ENCODE peak calls at places on chromosome 17, in four cellular contexts. One of them, this sample, is unnamed.

GRCh38 chr17:35943537-35943936 is at the start of gene LYZL6:
- DNase-seq in HepG2: no peak
- DNase-seq in K562: no peak
- DNase-seq in HEK293T: no peak
- DNase-seq in this sample: no peak

GRCh38 chr17:11121680-11122079 is 119.3 kb upstream of the SHISA6 start:
- DNase-seq in K562: no peak
- DNase-seq in HEK293T: no peak
- DNase-seq in HepG2: no peak
- DNase-seq in this sample: no peak

GRCh38 chr17:34782271-34782670 is 179.0 kb downstream of the CCT6B start:
- DNase-seq in HepG2: no peak
- DNase-seq in K562: no peak
- DNase-seq in HEK293T: no peak
- DNase-seq in this sample: no peak

GRCh38 chr17:14525551-14526455 is 224.9 kb downstream of the HS3ST3B1 start:
- DNase-seq in HEK293T: no peak
- DNase-seq in HepG2: no peak
- DNase-seq in K562: no peak
- DNase-seq in this sample: peak

GRCh38 chr17:44350733-44351226 is 5.7 kb downstream of the GRN start:
- DNase-seq in HepG2: peak
- DNase-seq in HEK293T: peak
- DNase-seq in K562: peak
- DNase-seq in this sample: peak

GRCh38 chr17:63173903-63174302 is 207.9 kb downstream of the TANC2 start:
- DNase-seq in HepG2: no peak
- DNase-seq in K562: no peak
- DNase-seq in HEK293T: no peak
- DNase-seq in this sample: no peak

GRCh38 chr17:13600475-13601316 is 1.0 kb downstream of the HS3ST3A1 start:
- DNase-seq in HepG2: no peak
- DNase-seq in HEK293T: no peak
- DNase-seq in K562: peak
- DNase-seq in this sample: peak

GRCh38 chr17:76491271-76492184 is 9.7 kb downstream of the RHBDF2 start:
- DNase-seq in HepG2: no peak
- DNase-seq in K562: peak
- DNase-seq in HEK293T: no peak
- DNase-seq in this sample: no peak

GRCh38 chr17:42521036-42521435 is 15.0 kb upstream of the NAGLU start:
- DNase-seq in K562: no peak
- DNase-seq in HEK293T: no peak
- DNase-seq in HepG2: no peak
- DNase-seq in this sample: no peak

GRCh38 chr17:72691601-72692000 is 400.9 kb downstream of the SLC39A11 start:
- DNase-seq in K562: no peak
- DNase-seq in HEK293T: no peak
- DNase-seq in HepG2: no peak
- DNase-seq in this sample: no peak

GRCh38 chr17:59753522-59754467 is 46.3 kb downstream of the VMP1 start:
- DNase-seq in K562: peak
- DNase-seq in HEK293T: peak
- DNase-seq in HepG2: peak
- DNase-seq in this sample: no peak

GRCh38 chr17:82414548-82415281 is 3.4 kb upstream of the HEXD start:
- DNase-seq in HEK293T: peak
- DNase-seq in K562: peak
- DNase-seq in HepG2: peak
- DNase-seq in this sample: peak

GRCh38 chr17:55710410-55710809 is 12.3 kb downstream of the TMEM100 start:
- DNase-seq in HepG2: no peak
- DNase-seq in HEK293T: no peak
- DNase-seq in K562: no peak
- DNase-seq in this sample: no peak

GRCh38 chr17:72385482-72385881 is 264.7 kb downstream of the SOX9 start:
- DNase-seq in HEK293T: no peak
- DNase-seq in HepG2: no peak
- DNase-seq in K562: no peak
- DNase-seq in this sample: no peak

GRCh38 chr17:8709006-8709405 is 35.6 kb downstream of the CCDC42 start:
- DNase-seq in K562: no peak
- DNase-seq in HEK293T: no peak
- DNase-seq in HepG2: no peak
- DNase-seq in this sample: no peak

GRCh38 chr17:33330877-33331276 is 37.8 kb upstream of the ASIC2 start:
- DNase-seq in HEK293T: no peak
- DNase-seq in K562: no peak
- DNase-seq in HepG2: no peak
- DNase-seq in this sample: no peak

GRCh38 chr17:43803758-43804157 is 23.5 kb downstream of the CFAP97D1 start:
- DNase-seq in HepG2: peak
- DNase-seq in HEK293T: no peak
- DNase-seq in K562: no peak
- DNase-seq in this sample: peak

GRCh38 chr17:39979865-39980401 is 674 bp upstream of the PSMD3 start:
- DNase-seq in K562: peak
- DNase-seq in HepG2: peak
- DNase-seq in HEK293T: no peak
- DNase-seq in this sample: peak
- TF ChIP-seq ELF4 in K562: no peak
- TF ChIP-seq ELF4 in HepG2: no peak
- TF ChIP-seq ELF4 in HEK293T: no peak
- TF ChIP-seq ELF4 in this sample: no peak

DNA sequence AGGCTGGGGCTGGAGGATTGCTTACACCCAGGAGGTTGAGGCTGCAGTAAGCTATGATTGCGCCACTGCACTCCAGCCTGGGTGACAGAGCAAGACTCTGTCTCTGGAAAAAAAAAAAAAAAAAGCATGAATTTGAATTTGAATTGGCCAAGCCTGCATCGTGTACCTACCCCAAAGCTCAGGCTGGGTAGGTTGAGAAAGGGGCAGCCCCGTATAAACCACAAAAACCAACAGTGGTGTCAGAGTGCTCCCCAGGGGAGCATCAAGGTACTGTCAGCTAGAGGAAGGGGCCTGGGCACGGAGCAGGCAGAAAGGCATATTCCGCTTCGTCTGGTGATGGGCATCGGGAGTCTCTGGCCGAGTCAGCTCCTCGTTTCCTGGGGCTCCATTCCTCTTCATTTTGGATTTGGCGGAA is 40.9 kb downstream of the RAP1GAP2 start:
- DNase-seq in K562: no peak
- DNase-seq in HepG2: no peak
- DNase-seq in HEK293T: no peak
- DNase-seq in this sample: no peak
- TF ChIP-seq ELF4 in K562: no peak
- TF ChIP-seq ELF4 in HepG2: no peak
- TF ChIP-seq ELF4 in HEK293T: no peak
- TF ChIP-seq ELF4 in this sample: no peak

GRCh38 chr17:26963163-26963503 is 330.8 kb upstream of the WSB1 start:
- DNase-seq in K562: no peak
- DNase-seq in HepG2: no peak
- DNase-seq in HEK293T: no peak
- DNase-seq in this sample: no peak
- TF ChIP-seq ELF4 in K562: no peak
- TF ChIP-seq ELF4 in HepG2: no peak
- TF ChIP-seq ELF4 in HEK293T: no peak
- TF ChIP-seq ELF4 in this sample: no peak

GRCh38 chr17:2266045-2266864 is 37.3 kb downstream of the SMG6 start:
- DNase-seq in HepG2: no peak
- DNase-seq in K562: no peak
- DNase-seq in HEK293T: no peak
- DNase-seq in this sample: no peak
- TF ChIP-seq ELF4 in HepG2: no peak
- TF ChIP-seq ELF4 in K562: no peak
- TF ChIP-seq ELF4 in HEK293T: no peak
- TF ChIP-seq ELF4 in this sample: no peak

GRCh38 chr17:77679589-77679988 is 278.9 kb upstream of the TNRC6C start:
- DNase-seq in HEK293T: no peak
- DNase-seq in K562: no peak
- DNase-seq in HepG2: no peak
- DNase-seq in this sample: no peak

GRCh38 chr17:77684803-77685580 is 273.5 kb upstream of the TNRC6C start:
- DNase-seq in K562: no peak
- DNase-seq in HEK293T: no peak
- DNase-seq in HepG2: no peak
- DNase-seq in this sample: no peak

GRCh38 chr17:77685881-77686486 is 272.5 kb upstream of the TNRC6C start:
- DNase-seq in K562: no peak
- DNase-seq in HEK293T: no peak
- DNase-seq in HepG2: no peak
- DNase-seq in this sample: no peak

GRCh38 chr17:77677637-77678036 is 280.9 kb upstream of the TNRC6C start:
- DNase-seq in HEK293T: no peak
- DNase-seq in K562: no peak
- DNase-seq in HepG2: no peak
- DNase-seq in this sample: no peak

DNA sequence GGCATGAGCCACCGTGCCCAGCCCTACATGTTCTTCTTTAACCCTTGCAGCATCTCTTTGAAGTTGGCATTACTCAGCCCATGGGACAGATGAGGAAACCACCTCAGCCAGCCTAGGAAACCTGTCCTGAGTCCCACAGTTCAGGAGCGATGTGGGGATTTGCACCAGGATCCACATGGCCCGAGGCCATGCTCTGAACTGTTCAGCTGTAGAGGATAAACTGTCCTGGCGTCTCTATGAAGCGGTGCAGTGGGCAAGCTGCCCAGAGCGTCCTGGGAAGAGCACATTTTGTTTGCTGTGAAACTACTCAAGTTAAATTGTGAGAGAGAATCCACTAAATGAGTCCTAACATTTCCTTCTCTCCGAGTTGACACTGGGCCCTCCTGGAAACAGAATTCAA is 276.7 kb upstream of the TNRC6C start:
- DNase-seq in HepG2: no peak
- DNase-seq in HEK293T: no peak
- DNase-seq in K562: no peak
- DNase-seq in this sample: no peak
- TF ChIP-seq ELF4 in HepG2: no peak
- TF ChIP-seq ELF4 in HEK293T: no peak
- TF ChIP-seq ELF4 in K562: no peak
- TF ChIP-seq ELF4 in this sample: no peak

GRCh38 chr17:65418622-65419021 is 142.8 kb downstream of the AXIN2 start:
- DNase-seq in HEK293T: no peak
- DNase-seq in HepG2: no peak
- DNase-seq in K562: no peak
- DNase-seq in this sample: no peak

GRCh38 chr17:65409381-65409780 is 152.1 kb downstream of the AXIN2 start:
- DNase-seq in K562: no peak
- DNase-seq in HEK293T: no peak
- DNase-seq in HepG2: no peak
- DNase-seq in this sample: no peak

GRCh38 chr17:65417406-65418221 is 143.8 kb downstream of the AXIN2 start:
- DNase-seq in HEK293T: no peak
- DNase-seq in HepG2: no peak
- DNase-seq in K562: no peak
- DNase-seq in this sample: no peak

GRCh38 chr17:65415991-65416390 is 145.5 kb downstream of the AXIN2 start:
- DNase-seq in HEK293T: no peak
- DNase-seq in HepG2: no peak
- DNase-seq in K562: no peak
- DNase-seq in this sample: no peak

GRCh38 chr17:65413390-65413789 is 148.1 kb downstream of the AXIN2 start:
- DNase-seq in HepG2: no peak
- DNase-seq in HEK293T: no peak
- DNase-seq in K562: no peak
- DNase-seq in this sample: no peak
- TF ChIP-seq ELF4 in HepG2: no peak
- TF ChIP-seq ELF4 in HEK293T: no peak
- TF ChIP-seq ELF4 in K562: no peak
- TF ChIP-seq ELF4 in this sample: no peak

DNA sequence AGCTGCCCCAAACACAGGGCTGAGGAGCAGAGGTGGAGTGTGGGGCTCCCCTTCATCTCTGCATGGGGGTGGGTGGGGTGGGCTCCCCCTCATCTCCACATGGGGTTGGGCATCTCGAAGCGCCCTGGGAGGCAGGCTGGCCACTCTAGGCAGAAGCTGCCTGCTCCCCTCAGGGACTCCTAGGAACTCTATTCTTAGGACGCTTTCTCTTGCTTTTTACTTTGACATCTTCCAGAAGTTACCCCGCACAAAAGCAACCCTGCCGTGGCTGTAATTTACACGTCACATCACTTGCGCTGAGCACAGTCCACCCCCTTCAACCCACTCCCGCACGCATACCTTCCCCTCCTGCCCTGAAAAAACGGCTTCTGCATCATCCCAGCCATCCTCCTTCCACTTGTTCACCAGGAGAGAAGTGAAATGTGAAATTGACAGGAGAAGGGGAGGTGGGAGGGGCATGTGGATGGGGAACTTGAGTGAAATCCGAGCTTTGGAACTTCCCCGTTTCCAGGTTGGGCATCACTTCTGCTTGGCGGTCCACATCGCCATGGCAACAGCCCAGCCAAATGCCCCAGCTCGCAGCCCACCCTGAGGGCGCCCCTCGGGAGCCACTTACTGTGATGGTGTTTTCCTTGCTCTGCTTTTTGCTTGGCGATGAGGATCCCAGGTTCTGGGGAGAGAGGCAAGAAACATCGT is 53.7 kb upstream of the RCVRN start:
- DNase-seq in K562: no peak
- DNase-seq in HepG2: no peak
- DNase-seq in HEK293T: no peak
- DNase-seq in this sample: peak
- TF ChIP-seq ELF4 in K562: no peak
- TF ChIP-seq ELF4 in HepG2: no peak
- TF ChIP-seq ELF4 in HEK293T: no peak
- TF ChIP-seq ELF4 in this sample: no peak

DNA sequence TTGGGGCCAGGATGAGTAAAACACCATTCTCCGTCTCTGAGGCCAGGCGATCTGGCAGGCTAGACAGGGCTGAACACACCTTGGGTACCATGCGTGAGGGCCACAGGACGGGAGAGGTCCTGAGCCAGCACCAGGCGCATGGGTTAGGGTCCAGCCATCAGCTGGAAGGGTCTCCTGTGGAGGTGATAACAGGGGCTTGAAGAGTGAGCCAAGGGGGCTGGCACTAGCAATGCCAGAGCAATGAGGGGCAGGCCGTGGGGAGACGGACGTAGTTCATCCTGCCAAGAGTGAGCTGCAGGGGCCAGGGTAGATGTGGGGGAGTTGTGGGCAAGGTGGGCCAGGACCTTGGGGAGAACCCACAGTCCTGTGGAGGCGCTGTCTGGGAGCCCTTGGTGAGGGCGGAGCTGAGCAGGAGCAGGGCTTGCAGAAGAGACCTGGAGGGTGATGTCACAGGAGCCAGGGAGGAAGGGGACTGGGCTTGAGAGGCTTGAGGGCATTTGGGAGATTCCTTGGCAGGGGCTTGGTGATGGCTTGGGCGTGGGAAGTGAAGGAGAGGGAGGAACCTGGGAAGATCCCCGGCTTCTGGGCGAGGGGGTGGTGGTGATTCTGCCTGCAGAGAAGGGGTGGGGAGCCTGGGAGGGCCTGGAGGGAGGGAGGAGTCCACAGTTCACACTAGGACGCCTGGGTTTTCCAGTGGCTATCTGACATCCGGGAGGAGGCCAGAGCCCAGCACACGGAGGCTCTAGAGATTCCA is 6.3 kb upstream of the NPTX1 start:
- DNase-seq in HEK293T: no peak
- DNase-seq in K562: peak
- DNase-seq in HepG2: no peak
- DNase-seq in this sample: no peak
- TF ChIP-seq ELF4 in HEK293T: no peak
- TF ChIP-seq ELF4 in K562: no peak
- TF ChIP-seq ELF4 in HepG2: no peak
- TF ChIP-seq ELF4 in this sample: no peak